ENCODE peak calls at places on chromosome 12, in eight cellular contexts. P is adipocyte; B is HL-60; R is tibial artery; T is CD4-positive, alpha-beta memory T cell; A is AG10803; L is fibroblast of lung; K is lower leg skin. J is an unnamed sample.

GRCh38 chr12:126930234-126930633 is 1336.7 kb upstream of the TMEM132C start:
- DNase-seq in A (no peak), T (no peak), K (no peak), P (no peak), B (no peak), L (no peak), R (no peak), J (no peak)

GRCh38 chr12:127998936-127999467 is 268.0 kb upstream of the TMEM132C start:
- DNase-seq in B (no peak), P (peak; percentile 21), L (peak; percentile 74), K (no peak), R (no peak), T (no peak), A (no peak), J (no peak)

GRCh38 chr12:56839489-56840442 is 76.6 kb downstream of the HSD17B6 start:
- DNase-seq in B (peak; percentile 71), T (no peak), L (peak; percentile 11), K (peak; percentile 16), P (peak; percentile 25), R (peak; percentile 66), A (peak; percentile 31), J (peak; percentile 55)

GRCh38 chr12:93441111-93441616 is 583 bp downstream of the UBE2N start:
- DNase-seq in T (peak; percentile 59), L (peak; percentile 22), K (no peak), B (no peak), A (no peak), R (peak; percentile 74), P (peak; percentile 72), J (no peak)

GRCh38 chr12:28172434-28173030 is 17.7 kb upstream of the CCDC91 start:
- DNase-seq in T (no peak), P (peak; percentile 83), K (no peak), R (no peak), A (peak; percentile 71), L (peak; percentile 58), B (peak; percentile 18), J (peak; percentile 80)

GRCh38 chr12:43289412-43289811 is 262.6 kb downstream of the ADAMTS20 start:
- DNase-seq in B (no peak), P (peak; percentile 57), R (no peak), L (peak; percentile 77), T (no peak), A (peak; percentile 44), K (no peak), J (peak; percentile 82)

GRCh38 chr12:25959069-25959961 is 833 bp downstream of the RASSF8 start:
- DNase-seq in L (peak; percentile 83), T (no peak), R (peak; percentile 72), A (peak; percentile 92), P (peak; percentile 96), K (peak; percentile 50), B (no peak), J (peak; percentile 88)

GRCh38 chr12:29759950-29760349 is 23.8 kb downstream of the TMTC1 start:
- DNase-seq in P (no peak), T (no peak), A (no peak), K (no peak), L (no peak), B (no peak), R (no peak), J (no peak)

GRCh38 chr12:130830246-130830551 is 8.9 kb downstream of the STX2 start:
- DNase-seq in A (no peak), R (no peak), L (no peak), B (no peak), T (no peak), P (no peak), K (no peak), J (no peak)

GRCh38 chr12:31337952-31338351 is 12.0 kb upstream of the SINHCAF start:
- DNase-seq in R (no peak), B (no peak), P (no peak), K (no peak), T (no peak), L (no peak), A (no peak), J (no peak)

GRCh38 chr12:109792992-109793391 is 40.2 kb downstream of the TRPV4 start:
- DNase-seq in A (no peak), L (no peak), R (no peak), P (no peak), B (no peak), K (no peak), T (no peak), J (no peak)

GRCh38 chr12:119319638-119320037 is 14.9 kb upstream of the CCDC60 start:
- DNase-seq in T (no peak), B (no peak), K (no peak), P (no peak), L (no peak), R (no peak), A (no peak), J (no peak)

GRCh38 chr12:1859643-1860042 is 39.3 kb downstream of the LRTM2 start:
- DNase-seq in T (no peak), P (peak; percentile 29), A (no peak), B (no peak), K (no peak), R (peak; percentile 55), L (peak; percentile 16), J (no peak)

GRCh38 chr12:14408208-14408607 is 42.7 kb downstream of the ATF7IP start:
- DNase-seq in B (no peak), L (peak; percentile 63), A (peak; percentile 40), K (no peak), T (no peak), R (no peak), P (peak; percentile 54), J (peak; percentile 58)

GRCh38 chr12:93352321-93352720 is 25.4 kb upstream of the NUDT4 start:
- DNase-seq in B (no peak), R (no peak), K (no peak), A (no peak), L (no peak), T (no peak), P (no peak), J (no peak)

GRCh38 chr12:122481861-122482260 is 18.9 kb downstream of the ZCCHC8 start:
- DNase-seq in L (peak; percentile 55), K (no peak), B (no peak), A (no peak), P (peak; percentile 68), T (no peak), R (no peak), J (no peak)

GRCh38 chr12:110501378-110501721 is 561 bp downstream of the VPS29 start:
- DNase-seq in R (peak; percentile 72), A (peak; percentile 46), B (peak; percentile 88), P (peak; percentile 67), K (peak; percentile 49), L (peak; percentile 73), T (no peak), J (peak; percentile 36)

GRCh38 chr12:89525002-89525823 is 617 bp upstream of the GALNT4 start:
- DNase-seq in P (peak; percentile 69), L (peak; percentile 28), A (peak; percentile 15), T (peak; percentile 67), B (peak; percentile 51), K (no peak), R (peak; percentile 69), J (peak; percentile 33)

GRCh38 chr12:89349814-89350213 is 2.5 kb downstream of the DUSP6 start:
- DNase-seq in B (peak; percentile 83), R (no peak), P (peak; percentile 68), L (peak; percentile 85), K (peak; percentile 47), A (peak; percentile 62), T (no peak), J (peak; percentile 87)

GRCh38 chr12:100860611-100861010 is 66.0 kb downstream of the ANO4 start:
- DNase-seq in A (no peak), P (peak; percentile 1), R (no peak), K (no peak), B (no peak), T (no peak), L (peak; percentile 87), J (no peak)

DNA sequence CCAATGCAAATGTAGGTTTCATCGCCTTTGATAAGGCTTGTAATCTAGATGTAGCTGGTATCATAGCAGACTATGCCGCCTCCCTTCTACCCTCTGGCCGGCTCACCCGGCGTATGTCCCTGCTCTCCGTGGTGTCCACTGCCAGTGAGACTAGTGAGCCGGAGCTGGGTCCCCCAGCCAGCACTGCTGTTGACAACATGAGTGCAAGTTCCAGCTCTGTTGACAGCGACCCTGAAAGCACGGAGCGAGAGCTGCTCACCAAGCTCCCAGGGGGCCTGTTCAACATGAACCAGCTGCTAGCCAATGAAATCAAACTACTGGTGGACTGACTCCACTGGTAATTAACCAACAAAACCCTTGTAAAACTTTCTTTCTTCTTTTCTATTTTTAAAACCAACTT is 49.0 kb upstream of the A2ML1 start:
- DNase-seq in T (no peak), R (no peak), K (no peak), P (no peak), A (no peak), B (no peak), L (no peak), J (no peak)
- H3K4me3 ChIP-seq in T (no peak overlapping the region), R (no peak overlapping the region), K (no peak overlapping the region), P (no peak overlapping the region), A (no peak overlapping the region), B (no peak overlapping the region), L (no peak overlapping the region), J (no peak overlapping the region)

DNA sequence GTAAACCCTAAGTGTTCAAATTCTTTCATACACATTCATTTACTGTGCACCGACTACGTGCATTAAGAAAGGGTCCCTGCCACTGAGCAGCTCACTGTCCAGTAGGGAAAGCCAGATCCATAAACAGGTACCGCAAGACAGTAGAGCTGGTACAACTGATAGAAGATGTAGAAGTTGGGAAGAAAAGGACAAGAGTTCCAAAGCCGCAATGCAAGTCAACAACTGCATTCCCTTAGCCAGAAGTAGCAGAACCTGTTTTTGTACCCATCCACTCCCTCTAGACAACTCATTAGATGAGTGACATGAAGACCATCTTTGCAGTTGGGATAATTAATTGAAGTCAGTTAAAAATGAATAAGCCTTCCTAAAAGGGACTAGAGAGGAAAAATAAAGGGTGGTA is 1.3 kb downstream of the SENP1 start:
- DNase-seq in T (no peak), L (no peak), K (no peak), A (no peak), P (no peak), B (no peak), R (no peak), J (no peak)
- H3K4me3 ChIP-seq in T (no peak overlapping the region), L (peak overlapping the region; percentile 61), K (no peak overlapping the region), A (peak overlapping the region; percentile 91), P (peak overlapping the region; percentile 94), B (peak overlapping the region; percentile 91), R (peak overlapping the region; percentile 96), J (peak overlapping the region; percentile 81)

DNA sequence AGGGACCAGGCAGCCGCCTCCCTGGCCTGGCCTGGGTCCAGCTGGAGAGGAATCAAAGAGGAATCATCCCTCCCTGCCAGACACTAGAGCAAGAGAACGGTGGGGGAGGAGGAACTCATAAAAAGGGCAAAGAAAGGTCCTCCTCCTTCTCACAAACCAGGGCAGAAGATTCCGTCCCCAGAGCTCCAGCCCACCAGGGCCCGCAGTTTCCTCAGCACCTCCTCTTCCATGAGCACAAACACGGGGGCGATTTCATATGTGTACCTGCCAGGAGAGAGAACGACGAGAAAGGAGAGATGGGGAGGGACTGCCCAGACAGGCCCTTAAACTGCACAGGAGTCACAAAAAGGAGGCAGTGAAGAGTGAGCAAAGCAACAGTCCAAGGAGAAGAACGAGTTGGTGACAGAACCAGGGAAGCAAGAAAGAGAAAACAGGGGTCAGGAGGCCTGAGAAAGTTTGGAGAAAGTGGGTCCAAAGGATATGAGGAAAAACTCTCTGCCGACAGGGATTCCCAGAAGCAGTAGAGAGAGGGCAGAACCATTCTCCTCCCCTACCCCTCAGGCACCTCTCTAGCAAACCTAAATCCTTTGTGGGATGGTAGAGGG is 8.7 kb upstream of the ZNF740 start:
- DNase-seq in T (no peak), R (no peak), K (no peak), P (no peak), B (no peak), A (no peak), L (peak; percentile 11), J (no peak)
- H3K4me3 ChIP-seq in T (no peak overlapping the region), R (no peak overlapping the region), K (no peak overlapping the region), P (no peak overlapping the region), B (no peak overlapping the region), A (no peak overlapping the region), L (no peak overlapping the region), J (no peak overlapping the region)

GRCh38 chr12:48981757-48982157 is 3.6 kb downstream of the WNT1 start:
- DNase-seq in B (no peak), A (no peak), L (no peak), P (no peak), K (no peak), R (no peak), T (no peak), J (no peak)
- H3K4me3 ChIP-seq in B (no peak overlapping the region), A (no peak overlapping the region), L (no peak overlapping the region), P (no peak overlapping the region), K (no peak overlapping the region), R (no peak overlapping the region), T (peak overlapping the region; percentile 73), J (no peak overlapping the region)